ENCODE peak calls at places on chromosomes 2 and 18, in nine cellular contexts. B is activated T-cell treated with anti-CD3 and anti-CD28 coated beads, Interleukin-2, amount 50 U/mL, for 72 hours; V is NCI-H2081; X is occipital lobe; T is GM03348; W is LoVo; N is cardiac septum; G is NCI-H774; D is NCI-H187. S is an unnamed sample.

GRCh38 chr2:145800201-145801091 is 1280.5 kb upstream of the ZEB2 start:
- DNase-seq in T (no peak), W (peak), G (peak), D (no peak), V (peak), X (no peak), N (no peak), B (no peak), S (no peak)

GRCh38 chr2:29613792-29614266 is 307.6 kb downstream of the ALK start:
- DNase-seq in G (no peak), X (no peak), N (no peak), T (no peak), W (no peak), V (no peak), B (no peak), D (no peak), S (no peak)

GRCh38 chr2:128258218-128258617 is 60.5 kb downstream of the HS6ST1 start:
- DNase-seq in T (no peak), V (no peak), D (no peak), G (no peak), B (no peak), N (no peak), W (no peak), X (no peak), S (no peak)

GRCh38 chr2:68135448-68136320 is 22.0 kb upstream of the PNO1 start:
- DNase-seq in D (no peak), B (no peak), W (no peak), T (no peak), V (no peak), X (no peak), G (no peak), N (no peak), S (peak)

GRCh38 chr2:197889041-197889440 is 84.6 kb downstream of the PLCL1 start:
- DNase-seq in G (no peak), X (no peak), T (peak), D (no peak), N (no peak), B (peak), W (no peak), V (no peak), S (no peak)

GRCh38 chr18:79637921-79638855 is 41.4 kb upstream of the CTDP1 start:
- DNase-seq in N (no peak), V (no peak), D (no peak), X (no peak), B (no peak), T (no peak), G (no peak), W (no peak), S (no peak)

GRCh38 chr18:79396431-79397287 is 929 bp downstream of the NFATC1 start:
- DNase-seq in B (peak), G (no peak), D (no peak), V (peak), W (peak), T (peak), X (no peak), N (no peak), S (no peak)

GRCh38 chr2:96642564-96643350 is at the start of gene FER1L5:
- DNase-seq in V (peak), B (no peak), W (no peak), X (peak), T (peak), D (no peak), N (no peak), G (peak), S (peak)

GRCh38 chr2:98487806-98488189 is 43.1 kb downstream of the INPP4A start:
- DNase-seq in B (peak), V (no peak), W (peak), D (peak), X (no peak), N (no peak), T (no peak), G (no peak), S (peak)

GRCh38 chr2:39093208-39093898 is 27.5 kb downstream of the SOS1 start:
- DNase-seq in B (no peak), G (no peak), X (no peak), V (no peak), N (no peak), D (no peak), T (no peak), W (no peak), S (no peak)

GRCh38 chr2:8487461-8487932 is 194.4 kb upstream of the ID2 start:
- DNase-seq in B (no peak), V (no peak), D (no peak), N (no peak), X (no peak), T (no peak), G (no peak), W (no peak), S (no peak)

GRCh38 chr2:7887441-7887840 is 794.4 kb upstream of the ID2 start:
- DNase-seq in B (no peak), D (no peak), G (no peak), X (no peak), T (peak), N (no peak), W (no peak), V (no peak), S (no peak)